ENCODE peak calls at places on chromosome 16, in nine cellular contexts. Q, A, X, D, W, U, O, F and M are unnamed samples.

GRCh38 chr16:89720520-89720858 is 209 bp downstream of the VPS9D1 start:
- DNase-seq in Q (no peak), A (peak), X (peak), D (peak), W (peak), U (no peak), O (no peak), F (no peak), M (no peak)

GRCh38 chr16:28572659-28573510 is 19.2 kb downstream of the SGF29 start:
- DNase-seq in Q (no peak), A (peak), X (no peak), D (no peak), W (no peak), U (no peak), O (peak), F (no peak), M (peak)

GRCh38 chr16:30010817-30011504 is at the start of gene DOC2A:
- DNase-seq in Q (no peak), A (no peak), X (no peak), D (peak), W (no peak), U (no peak), O (no peak), F (no peak), M (no peak)

GRCh38 chr16:20243731-20244281 is 83.5 kb downstream of the GP2 start:
- DNase-seq in Q (no peak), A (no peak), X (no peak), D (no peak), W (no peak), U (no peak), O (no peak), F (no peak), M (no peak)

GRCh38 chr16:4734063-4734729 is at the start of the genes ANKS3 and DNAAF8:
- DNase-seq in Q (peak), A (peak), X (peak), D (peak), W (peak), U (peak), O (peak), F (peak), M (peak)

GRCh38 chr16:85899444-85899843 is 482 bp downstream of the IRF8 start:
- DNase-seq in Q (no peak), A (no peak), X (no peak), D (no peak), W (no peak), U (no peak), O (no peak), F (no peak), M (no peak)

GRCh38 chr16:49558451-49558850 is 184.8 kb downstream of the C16orf78 start:
- DNase-seq in Q (no peak), A (no peak), X (no peak), D (no peak), W (no peak), U (no peak), O (no peak), F (no peak), M (no peak)

GRCh38 chr16:47198180-47198575 is 54.4 kb upstream of the NETO2 start:
- DNase-seq in Q (no peak), A (no peak), X (no peak), D (no peak), W (no peak), U (no peak), O (peak), F (no peak), M (peak)

DNA sequence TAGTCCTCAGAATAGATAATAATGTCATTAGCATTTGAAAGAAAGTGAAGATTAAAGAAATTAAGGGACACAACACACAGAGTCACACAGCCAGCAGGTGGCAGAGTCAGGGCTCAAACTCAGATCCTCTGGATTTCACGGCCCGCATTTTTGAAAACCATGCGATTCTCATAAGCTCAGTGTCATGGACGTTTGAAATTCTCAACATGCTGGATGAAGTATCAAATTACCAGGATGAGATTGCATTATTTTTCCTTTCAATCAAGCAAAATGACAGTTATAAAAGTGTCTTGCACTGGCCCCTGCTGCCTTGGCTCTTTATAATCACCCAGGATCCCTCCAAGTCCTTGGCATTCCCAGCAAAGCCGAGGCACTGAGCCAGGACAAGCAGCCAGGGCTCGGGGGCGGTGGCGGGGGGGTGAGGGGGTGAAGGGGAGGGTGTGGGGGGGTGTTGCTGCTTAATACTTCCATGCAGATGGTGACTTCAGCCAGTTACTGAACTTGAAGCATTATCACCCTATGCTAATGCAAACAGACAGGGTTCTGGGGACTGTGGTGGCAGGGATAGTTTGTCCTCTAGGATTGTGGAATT is 6.6 kb upstream of the BMERB1 start:
- DNase-seq in Q (peak), A (peak), X (peak), D (peak), W (peak), U (no peak), O (peak), F (peak), M (peak)
- H3K4me3 ChIP-seq in Q (no peak), A (no peak), X (no peak), D (no peak), W (no peak), U (peak), O (no peak), F (no peak), M (no peak)

GRCh38 chr16:70383421-70383960 is 36.8 kb downstream of the DDX19A start:
- DNase-seq in Q (no peak), A (no peak), X (no peak), D (no peak), W (no peak), U (no peak), O (no peak), F (no peak), M (no peak)

GRCh38 chr16:70381604-70382342 is 35.1 kb downstream of the DDX19A start:
- DNase-seq in Q (no peak), A (no peak), X (no peak), D (no peak), W (no peak), U (no peak), O (no peak), F (peak), M (no peak)

GRCh38 chr16:70378869-70379493 is 32.3 kb downstream of the DDX19A start:
- DNase-seq in Q (no peak), A (no peak), X (no peak), D (no peak), W (no peak), U (no peak), O (no peak), F (no peak), M (no peak)

GRCh38 chr16:70380205-70380918 is 33.7 kb downstream of the DDX19A start:
- DNase-seq in Q (peak), A (peak), X (peak), D (peak), W (peak), U (peak), O (peak), F (peak), M (peak)

DNA sequence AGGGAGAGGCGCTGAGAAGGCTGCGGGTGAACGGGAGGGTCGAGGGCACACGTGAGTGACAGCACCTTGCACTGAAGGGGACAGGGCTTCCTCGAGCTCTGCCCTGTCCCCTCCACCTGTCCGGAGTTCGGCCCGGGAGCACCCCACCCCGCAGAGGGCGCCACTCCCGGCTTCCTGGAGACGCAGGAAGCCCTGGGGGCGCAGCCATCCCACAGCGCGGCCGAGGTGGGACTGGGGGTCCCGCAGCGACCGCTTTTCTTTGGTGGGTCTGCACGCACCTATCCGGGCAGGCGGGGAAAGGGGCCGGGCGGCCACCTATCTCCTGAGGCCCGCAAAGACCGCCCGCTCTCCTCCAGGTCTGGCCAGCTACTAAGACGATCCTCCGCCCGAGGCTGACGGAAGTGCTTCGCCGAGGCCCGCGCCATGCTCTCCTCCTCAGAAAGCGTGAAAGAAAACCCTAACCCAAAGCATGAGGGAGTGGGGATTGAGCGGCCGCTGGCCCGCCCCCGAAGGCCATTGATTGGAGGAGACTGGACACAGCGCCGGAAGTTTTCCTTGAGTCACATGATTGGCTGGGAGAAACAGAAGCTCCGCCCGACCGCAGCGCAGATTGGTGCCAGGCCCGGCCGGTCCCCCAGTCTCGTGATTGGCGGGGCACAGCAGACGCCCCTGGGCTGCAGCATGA is 34.4 kb downstream of the DDX19A start:
- DNase-seq in Q (peak), A (peak), X (peak), D (peak), W (peak), U (peak), O (peak), F (peak), M (peak)
- TF ChIP-seq CTCF in Q (no peak), A (peak), X (peak), D (peak), W (peak), U (peak), O (peak), F (no peak), M (no peak)

DNA sequence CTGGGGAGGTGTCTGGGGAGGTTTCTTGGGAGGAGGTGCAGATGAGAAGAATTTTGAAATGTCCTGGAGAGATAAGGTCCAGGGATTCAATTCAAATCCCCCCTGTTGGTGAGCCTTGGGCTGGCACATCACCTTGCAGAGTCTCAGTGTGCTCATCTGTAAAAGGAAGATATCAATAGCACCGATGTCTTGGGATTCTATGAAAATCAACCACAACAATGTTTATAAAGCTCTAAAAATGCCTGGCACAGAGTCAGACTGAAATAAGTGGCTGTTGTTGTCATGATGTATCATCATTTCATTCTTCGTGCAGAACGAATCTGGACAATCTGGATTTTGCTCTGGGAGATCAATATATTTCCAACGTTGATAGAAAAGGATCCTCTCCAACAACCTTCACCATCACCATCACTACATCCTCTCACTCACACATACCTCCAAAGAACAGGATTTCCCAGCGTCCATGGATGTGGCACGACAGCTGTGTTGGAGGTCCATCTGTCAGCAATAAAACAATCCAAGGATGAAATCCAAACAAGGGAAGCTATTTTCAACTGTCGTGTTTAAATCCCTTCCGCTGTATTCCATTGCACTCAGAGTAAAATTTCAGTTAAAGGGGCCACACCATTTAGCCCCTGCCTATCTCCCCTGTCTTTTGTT is 393.6 kb upstream of the DYNLRB2 start:
- DNase-seq in Q (no peak), A (no peak), X (no peak), D (no peak), W (no peak), U (no peak), O (no peak), F (no peak), M (peak)
- H3K4me3 ChIP-seq in Q (no peak), A (no peak), X (no peak), D (no peak), W (no peak), U (no peak), O (no peak), F (no peak), M (no peak)

DNA sequence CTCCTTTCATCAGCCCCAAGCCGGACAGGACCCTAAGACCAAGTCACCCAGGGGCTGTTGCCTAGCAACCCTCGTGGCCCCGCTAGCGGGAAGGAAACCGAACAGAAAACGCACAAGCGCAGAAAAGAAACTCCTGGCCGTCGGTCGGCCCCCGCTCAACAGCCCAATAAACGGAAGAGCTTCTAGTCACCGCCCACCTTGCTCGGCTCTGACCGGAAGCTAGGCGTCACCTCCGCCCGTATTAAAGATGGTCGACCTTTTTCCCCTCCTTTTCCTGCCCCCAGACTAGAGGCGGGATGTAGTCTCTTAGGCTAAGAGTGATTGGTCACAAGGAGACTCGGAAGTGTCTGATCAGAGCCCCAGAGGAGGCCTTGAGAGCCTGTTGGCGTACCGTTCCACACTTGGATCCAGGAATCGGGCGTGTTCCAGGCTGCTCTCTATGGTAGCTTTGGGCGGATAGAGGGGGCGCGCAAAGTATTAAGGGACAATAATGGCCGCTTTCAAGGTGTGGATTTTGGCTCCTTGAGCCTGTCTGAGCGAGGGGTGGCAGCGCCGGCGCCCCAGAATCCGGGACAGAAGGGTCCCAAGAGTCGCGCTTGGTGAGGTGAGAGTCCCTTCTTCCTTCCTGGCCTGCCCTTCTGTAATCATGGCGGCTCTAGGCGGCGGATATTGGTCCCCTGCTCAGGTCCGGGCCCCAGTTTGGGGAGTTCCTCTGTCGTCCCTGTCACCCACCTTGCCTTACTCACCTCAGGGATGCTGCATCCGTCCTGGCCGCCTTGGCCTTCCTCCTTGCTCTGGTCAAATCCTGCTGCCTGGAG is at the start of the genes DHX38 and TXNL4B:
- DNase-seq in Q (peak), A (peak), X (peak), D (peak), W (peak), U (peak), O (peak), F (peak), M (peak)
- TF ChIP-seq CTCF in Q (no peak), A (peak), X (peak), D (no peak), W (no peak), U (peak), O (no peak), F (no peak), M (no peak)

DNA sequence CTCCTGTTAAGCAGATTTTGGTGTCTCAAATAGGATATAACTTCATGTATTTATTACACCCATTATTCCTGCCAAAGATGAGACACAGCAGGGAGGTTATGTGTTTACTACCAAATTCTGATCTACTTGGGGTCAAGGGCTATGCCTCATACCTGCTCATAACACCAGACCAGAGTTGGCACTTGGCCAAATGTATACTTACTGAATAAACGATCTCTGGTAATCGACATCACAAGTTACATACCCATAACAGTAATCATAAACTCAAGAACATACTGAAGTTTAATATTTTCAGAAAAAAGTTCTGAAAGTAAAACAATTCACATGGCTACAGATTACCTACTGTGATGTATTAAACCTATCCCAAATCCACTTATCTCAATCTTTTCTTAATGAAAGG is 2.9 kb downstream of the TMEM170A start:
- DNase-seq in Q (no peak), A (no peak), X (no peak), D (no peak), W (no peak), U (no peak), O (no peak), F (no peak), M (no peak)
- H3K4me3 ChIP-seq in Q (no peak), A (no peak), X (no peak), D (no peak), W (no peak), U (no peak), O (no peak), F (no peak), M (no peak)

DNA sequence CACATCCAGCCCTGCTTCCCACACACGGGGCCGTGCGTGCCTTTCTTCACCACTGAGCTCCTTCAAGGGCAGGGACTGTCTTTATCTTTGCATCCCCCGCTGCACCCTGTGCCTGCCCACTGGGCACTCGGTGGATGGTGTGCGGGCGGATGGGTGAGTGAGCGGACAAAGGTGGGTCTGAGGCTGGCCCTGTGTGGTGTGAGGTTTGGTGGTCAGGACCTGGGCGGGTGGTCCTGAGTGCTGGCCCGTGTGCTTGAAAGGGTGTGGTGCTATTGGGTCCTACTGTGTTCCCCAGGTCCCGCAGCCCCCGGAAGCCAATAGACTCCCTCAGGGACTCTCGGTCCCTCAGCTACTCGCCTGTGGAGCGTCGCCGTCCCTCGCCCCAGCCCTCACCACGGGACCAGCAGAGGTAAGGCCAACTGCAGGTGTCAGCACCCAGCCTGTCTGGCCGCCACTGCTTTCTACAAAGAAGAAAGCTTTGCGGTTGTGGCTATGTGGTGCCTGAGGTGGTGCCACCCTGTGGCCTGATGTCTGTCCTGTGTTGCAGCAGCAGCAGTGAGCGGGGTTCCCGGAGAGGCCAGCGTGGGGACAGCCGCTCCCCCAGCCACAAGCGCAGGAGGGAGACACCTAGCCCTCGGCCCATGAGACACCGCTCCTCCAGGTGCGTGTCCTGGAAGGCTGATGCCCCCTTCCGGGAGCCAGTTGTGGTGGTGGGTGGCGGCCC is 6.9 kb downstream of the ELOB start:
- DNase-seq in Q (no peak), A (no peak), X (peak), D (no peak), W (no peak), U (no peak), O (no peak), F (no peak), M (no peak)
- TF ChIP-seq CTCF in Q (no peak), A (no peak), X (no peak), D (peak), W (peak), U (no peak), O (no peak), F (no peak), M (no peak)

GRCh38 chr16:73172621-73173312 is 124.8 kb upstream of the ZFHX3 start:
- DNase-seq in Q (no peak), A (peak), X (peak), D (peak), W (no peak), U (peak), O (peak), F (peak), M (peak)
- H3K4me3 ChIP-seq in Q (no peak), A (no peak), X (no peak), D (no peak), W (no peak), U (peak), O (no peak), F (no peak), M (no peak)

DNA sequence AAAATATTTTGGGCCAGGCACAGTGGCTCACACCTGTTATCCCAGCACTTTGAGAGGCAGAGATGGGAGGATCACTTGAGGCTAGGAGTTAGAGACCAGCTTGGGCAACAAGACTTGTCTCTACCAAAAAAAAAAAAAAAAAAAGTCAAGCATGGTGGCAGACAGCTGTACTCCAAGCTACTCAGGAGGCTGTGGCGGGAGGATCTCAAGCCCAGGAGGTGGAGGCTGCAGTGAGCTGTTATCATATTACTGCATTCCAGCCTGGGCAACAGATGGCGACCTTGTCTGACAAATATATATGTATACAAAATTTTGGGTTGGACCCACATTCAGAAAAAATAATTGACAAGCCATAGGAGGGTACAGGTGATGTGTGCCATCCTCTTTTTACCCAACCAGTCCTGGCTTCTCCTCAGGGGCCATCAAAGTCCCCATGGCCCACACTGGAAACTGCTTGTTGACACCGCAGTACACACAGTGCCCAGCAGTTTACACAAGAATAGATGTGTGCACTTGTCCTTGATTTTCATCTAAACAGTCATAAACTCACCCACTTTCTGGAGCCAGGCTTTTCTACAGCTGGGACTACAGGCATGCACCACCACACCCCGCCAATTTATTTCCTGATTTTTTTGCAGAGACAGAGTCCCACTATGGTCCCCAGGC is 1.7 kb downstream of the CES2 start:
- DNase-seq in Q (no peak), A (no peak), X (no peak), D (no peak), W (no peak), U (no peak), O (no peak), F (no peak), M (no peak)
- TF ChIP-seq CTCF in Q (no peak), A (no peak), X (no peak), D (no peak), W (no peak), U (no peak), O (no peak), F (no peak), M (no peak)

GRCh38 chr16:66520406-66521194 is 29.3 kb downstream of the TK2 start:
- DNase-seq in Q (no peak), A (no peak), X (peak), D (no peak), W (no peak), U (no peak), O (no peak), F (peak), M (no peak)

GRCh38 chr16:66519482-66519881 is 30.4 kb downstream of the TK2 start:
- DNase-seq in Q (no peak), A (no peak), X (peak), D (no peak), W (no peak), U (no peak), O (no peak), F (no peak), M (no peak)

GRCh38 chr16:66519974-66520373 is 29.9 kb downstream of the TK2 start:
- DNase-seq in Q (no peak), A (no peak), X (peak), D (no peak), W (no peak), U (no peak), O (no peak), F (no peak), M (no peak)

GRCh38 chr16:66521951-66522771 is 27.8 kb downstream of the TK2 start:
- DNase-seq in Q (peak), A (no peak), X (peak), D (no peak), W (peak), U (no peak), O (peak), F (no peak), M (peak)

GRCh38 chr16:66521227-66521626 is 28.7 kb downstream of the TK2 start:
- DNase-seq in Q (no peak), A (no peak), X (peak), D (no peak), W (no peak), U (no peak), O (no peak), F (no peak), M (no peak)
- H3K4me3 ChIP-seq in Q (peak), A (no peak), X (no peak), D (no peak), W (no peak), U (no peak), O (no peak), F (no peak), M (no peak)